ENCODE peak calls at places on chromosomes 12 and 14, in ten cellular contexts. M is vagina, S is OCI-LY7, A is foreskin keratinocyte, G is left ventricle myocardium inferior, E is colonic mucosa, K is heart left ventricle, R is IMR-90, Z is upper lobe of right lung, Q is brain microvascular endothelial cell. C is an unnamed sample.

GRCh38 chr12:39116877-39117276 is 211.5 kb upstream of the CPNE8 start:
- DNase-seq in M (no peak), S (no peak), A (no peak), G (no peak), E (no peak), K (no peak), R (no peak), Z (no peak), Q (no peak), C (no peak)

GRCh38 chr12:132797820-132798570 is 30.7 kb downstream of the GOLGA3 start:
- DNase-seq in M (no peak), S (no peak), A (no peak), G (no peak), E (no peak), K (no peak), R (no peak), Z (no peak), Q (no peak), C (no peak)

GRCh38 chr12:108367436-108367835 is 28.3 kb upstream of the CMKLR1 start:
- DNase-seq in M (no peak), S (no peak), A (no peak), G (no peak), E (no peak), K (no peak), R (no peak), Z (peak), Q (no peak), C (no peak)

GRCh38 chr12:66188584-66189475 is at the start of gene IRAK3:
- DNase-seq in M (no peak), S (no peak), A (no peak), G (peak), E (peak), K (peak), R (peak), Z (peak), Q (no peak), C (peak)

GRCh38 chr12:6097384-6097783 is 27.1 kb downstream of the VWF start:
- DNase-seq in M (no peak), S (no peak), A (peak), G (no peak), E (no peak), K (no peak), R (peak), Z (no peak), Q (peak), C (no peak)

GRCh38 chr12:78121969-78122610 is 291.4 kb downstream of the NAV3 start:
- DNase-seq in M (no peak), S (no peak), A (no peak), G (peak), E (no peak), K (no peak), R (peak), Z (no peak), Q (peak), C (no peak)

GRCh38 chr14:24353551-24354529 is 14.0 kb upstream of the RIPK3 start:
- DNase-seq in M (no peak), S (no peak), A (peak), G (no peak), E (peak), K (no peak), R (peak), Z (no peak), Q (no peak), C (no peak)

GRCh38 chr12:93429448-93429847 is 12.3 kb downstream of the UBE2N start:
- DNase-seq in M (no peak), S (no peak), A (no peak), G (no peak), E (no peak), K (no peak), R (no peak), Z (no peak), Q (no peak), C (no peak)

GRCh38 chr12:23906329-23906728 is 43.1 kb downstream of the SOX5 start:
- DNase-seq in M (no peak), S (no peak), A (peak), G (no peak), E (no peak), K (no peak), R (peak), Z (no peak), Q (peak), C (no peak)

GRCh38 chr12:52266514-52266913 is 7.9 kb upstream of the KRT86 start:
- DNase-seq in M (no peak), S (no peak), A (no peak), G (no peak), E (no peak), K (no peak), R (no peak), Z (no peak), Q (no peak), C (no peak)

GRCh38 chr12:51600721-51601120 is 9.7 kb downstream of the SCN8A start:
- DNase-seq in M (no peak), S (no peak), A (no peak), G (no peak), E (no peak), K (no peak), R (no peak), Z (no peak), Q (no peak), C (no peak)

GRCh38 chr12:68765696-68766095 is 19.7 kb downstream of the SLC35E3 start:
- DNase-seq in M (no peak), S (no peak), A (no peak), G (no peak), E (no peak), K (no peak), R (no peak), Z (no peak), Q (no peak), C (no peak)

GRCh38 chr14:39279515-39279914 is 45.8 kb downstream of the MIA2 start:
- DNase-seq in M (no peak), S (no peak), A (no peak), G (no peak), E (no peak), K (no peak), R (no peak), Z (no peak), Q (no peak), C (no peak)

GRCh38 chr12:43338848-43339526 is 213.0 kb downstream of the ADAMTS20 start:
- DNase-seq in M (no peak), S (no peak), A (peak), G (no peak), E (no peak), K (peak), R (peak), Z (no peak), Q (peak), C (no peak)

GRCh38 chr12:21656931-21657335 is 709 bp downstream of the LDHB start:
- DNase-seq in M (no peak), S (peak), A (peak), G (peak), E (peak), K (peak), R (peak), Z (peak), Q (peak), C (no peak)

GRCh38 chr14:87679094-87679493 is 313.9 kb downstream of the GALC start:
- DNase-seq in M (no peak), S (no peak), A (no peak), G (no peak), E (no peak), K (no peak), R (no peak), Z (no peak), Q (no peak), C (no peak)

GRCh38 chr12:31961137-31961536 is 1.9 kb downstream of the RESF1 start:
- DNase-seq in M (no peak), S (peak), A (no peak), G (no peak), E (no peak), K (no peak), R (no peak), Z (no peak), Q (no peak), C (no peak)

GRCh38 chr12:51330186-51330585 is 6.2 kb upstream of the BIN2 start:
- DNase-seq in M (no peak), S (no peak), A (no peak), G (no peak), E (no peak), K (no peak), R (peak), Z (no peak), Q (no peak), C (no peak)

GRCh38 chr12:130202201-130202600 is 39.9 kb downstream of the FZD10 start:
- DNase-seq in M (no peak), S (no peak), A (no peak), G (no peak), E (no peak), K (no peak), R (no peak), Z (peak), Q (no peak), C (no peak)

GRCh38 chr12:105330283-105330937 is at the start of gene C12orf75:
- DNase-seq in M (no peak), S (peak), A (no peak), G (peak), E (peak), K (peak), R (peak), Z (peak), Q (peak), C (peak)

DNA sequence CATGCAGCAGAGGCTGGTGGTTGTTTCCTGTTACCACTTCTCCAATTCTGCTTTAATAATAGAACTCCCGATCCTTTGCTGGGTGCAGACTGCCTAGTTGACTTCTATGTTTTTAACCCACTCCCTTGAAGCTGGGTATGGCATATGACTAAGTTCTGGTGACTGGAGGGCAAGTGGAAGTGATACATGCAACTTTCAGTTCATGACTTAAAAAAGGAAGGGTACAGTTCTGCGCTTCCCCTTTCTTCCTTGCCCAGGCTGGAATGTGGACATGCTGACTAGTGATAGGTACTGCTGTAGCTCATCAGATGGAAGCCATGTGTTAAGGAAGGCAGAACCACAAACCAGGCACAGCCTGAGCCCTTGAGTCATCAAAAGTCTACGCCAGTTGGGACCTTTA is 2.4 kb upstream of the A2M start:
- DNase-seq in M (no peak), S (no peak), A (no peak), G (no peak), E (no peak), K (no peak), R (no peak), Z (no peak), Q (no peak), C (peak)
- H3K27ac ChIP-seq in M (peak), S (no peak), A (no peak), G (peak), E (no peak), K (peak), R (no peak), Z (peak), Q (no peak), C (no peak)

DNA sequence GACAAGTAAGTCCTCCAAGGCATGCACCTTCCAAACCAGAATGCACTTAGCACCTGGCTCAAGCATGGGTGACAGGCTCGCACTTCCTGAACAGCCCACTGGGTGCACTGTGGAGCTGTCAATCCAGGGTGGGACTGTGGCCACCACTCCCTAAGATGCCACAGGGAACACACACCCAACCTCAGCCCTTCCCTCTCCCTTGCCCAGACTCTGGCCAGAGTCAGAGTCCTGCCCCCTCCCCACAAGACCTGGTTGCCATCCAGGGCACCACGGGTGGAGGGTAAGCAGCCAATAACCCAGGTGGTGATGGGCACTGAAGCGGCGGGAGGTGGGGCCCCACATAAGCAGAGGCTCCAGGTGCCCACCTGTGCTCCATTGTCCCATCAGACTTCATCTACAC is 160.6 kb downstream of the MYRFL start:
- DNase-seq in M (no peak), S (peak), A (no peak), G (no peak), E (peak), K (no peak), R (no peak), Z (no peak), Q (no peak), C (no peak)
- TF ChIP-seq CTCF in M (no peak), S (peak), A (peak), G (peak), E (peak), K (no peak), R (no peak), Z (no peak), Q (peak), C (peak)

GRCh38 chr12:131773582-131774221 is 54.5 kb upstream of the MMP17 start:
- DNase-seq in M (no peak), S (peak), A (no peak), G (no peak), E (no peak), K (no peak), R (no peak), Z (no peak), Q (no peak), C (no peak)
- H3K27ac ChIP-seq in M (no peak), S (peak), A (no peak), G (peak), E (no peak), K (no peak), R (no peak), Z (no peak), Q (no peak), C (no peak)

GRCh38 chr14:82889701-82890100 is 1356.0 kb upstream of the SEL1L start:
- DNase-seq in M (no peak), S (no peak), A (no peak), G (no peak), E (no peak), K (no peak), R (no peak), Z (no peak), Q (no peak), C (no peak)
- TF ChIP-seq CTCF in M (no peak), S (no peak), A (no peak), G (no peak), E (no peak), K (no peak), R (no peak), Z (no peak), Q (no peak), C (no peak)

GRCh38 chr14:21317433-21317832 is 37.5 kb downstream of the RPGRIP1 start:
- DNase-seq in M (no peak), S (peak), A (no peak), G (no peak), E (no peak), K (no peak), R (no peak), Z (no peak), Q (no peak), C (no peak)
- H3K27ac ChIP-seq in M (no peak), S (peak), A (no peak), G (no peak), E (no peak), K (no peak), R (no peak), Z (no peak), Q (no peak), C (no peak)

GRCh38 chr12:57005980-57006808 is at the start of gene ZBTB39:
- DNase-seq in M (no peak), S (peak), A (no peak), G (peak), E (peak), K (peak), R (peak), Z (peak), Q (peak), C (peak)
- TF ChIP-seq CTCF in M (peak), S (peak), A (peak), G (peak), E (peak), K (peak), R (peak), Z (peak), Q (peak), C (peak)

GRCh38 chr14:64945431-64945830 is 2.9 kb upstream of the GPX2 start:
- DNase-seq in M (no peak), S (no peak), A (no peak), G (no peak), E (no peak), K (no peak), R (no peak), Z (no peak), Q (no peak), C (peak)

GRCh38 chr14:64943556-64943955 is 1.0 kb upstream of the GPX2 start:
- DNase-seq in M (no peak), S (no peak), A (no peak), G (no peak), E (peak), K (no peak), R (no peak), Z (no peak), Q (no peak), C (no peak)

GRCh38 chr14:64943981-64944520 is 1.5 kb upstream of the GPX2 start:
- DNase-seq in M (no peak), S (no peak), A (no peak), G (no peak), E (peak), K (no peak), R (no peak), Z (no peak), Q (no peak), C (no peak)

GRCh38 chr14:64946310-64947045 is 3.9 kb upstream of the GPX2 start:
- DNase-seq in M (no peak), S (no peak), A (no peak), G (no peak), E (no peak), K (no peak), R (no peak), Z (no peak), Q (no peak), C (peak)

GRCh38 chr14:64944861-64945260 is 2.3 kb upstream of the GPX2 start:
- DNase-seq in M (no peak), S (no peak), A (no peak), G (no peak), E (peak), K (no peak), R (no peak), Z (no peak), Q (no peak), C (no peak)
- H3K27ac ChIP-seq in M (no peak), S (no peak), A (no peak), G (no peak), E (no peak), K (no peak), R (no peak), Z (no peak), Q (no peak), C (peak)

DNA sequence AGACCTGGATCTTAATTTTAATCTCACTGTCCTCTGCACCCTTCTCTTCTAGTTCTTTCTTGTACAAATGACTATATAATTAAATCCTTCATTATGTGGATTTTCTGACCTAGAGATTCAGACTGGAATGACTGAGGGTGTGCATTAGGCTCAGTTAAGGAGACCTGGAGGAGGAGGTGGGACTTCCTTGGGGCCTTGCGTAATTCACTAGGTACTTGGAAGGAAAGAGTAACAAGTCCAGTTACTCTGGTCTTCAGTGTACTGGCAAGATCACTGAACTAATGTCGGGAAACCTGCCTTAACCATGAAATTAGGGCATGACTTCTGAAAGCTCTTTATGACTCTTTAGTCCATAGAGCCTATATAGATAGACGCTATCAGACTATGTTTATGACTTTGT is 441.4 kb downstream of the EGLN3 start:
- DNase-seq in M (no peak), S (no peak), A (no peak), G (no peak), E (no peak), K (no peak), R (no peak), Z (no peak), Q (no peak), C (no peak)
- TF ChIP-seq CTCF in M (no peak), S (no peak), A (no peak), G (no peak), E (no peak), K (no peak), R (no peak), Z (no peak), Q (no peak), C (no peak)

C was measured in right lobe of liver.